ENCODE peak calls at places on chromosomes 1 and 21, in four cellular contexts. N is islet precursor cell, U is DMS79, Z is RPMI7951. R is an unnamed sample.

GRCh38 chr1:209527993-209528392 is 55.5 kb upstream of the CAMK1G start:
- DNase-seq in N (no peak), U (peak), Z (peak), R (no peak)

GRCh38 chr1:9663257-9663656 is 11.7 kb downstream of the PIK3CD start:
- DNase-seq in N (no peak), U (no peak), Z (no peak), R (no peak)

GRCh38 chr1:88935522-88936222 is 44.3 kb upstream of the GTF2B start:
- DNase-seq in N (no peak), U (no peak), Z (peak), R (no peak)

GRCh38 chr1:76819976-76820375 is 47.3 kb upstream of the ST6GALNAC5 start:
- DNase-seq in N (no peak), U (no peak), Z (no peak), R (no peak)

GRCh38 chr1:45846931-45847330 is 43.5 kb downstream of the MAST2 start:
- DNase-seq in N (no peak), U (no peak), Z (peak), R (no peak)

GRCh38 chr1:115501476-115501875 is 140.3 kb upstream of the VANGL1 start:
- DNase-seq in N (no peak), U (no peak), Z (no peak), R (no peak)

GRCh38 chr1:165900576-165901380 is 73.4 kb downstream of the UCK2 start:
- DNase-seq in N (peak), U (peak), Z (no peak), R (peak)

GRCh38 chr1:157196245-157196543 is 58.0 kb upstream of the ETV3 start:
- DNase-seq in N (peak), U (no peak), Z (no peak), R (no peak)

GRCh38 chr1:154344977-154345837 is 19.9 kb downstream of the ATP8B2 start:
- DNase-seq in N (no peak), U (no peak), Z (peak), R (peak)

GRCh38 chr1:159122005-159122621 is 45.5 kb upstream of the AIM2 start:
- DNase-seq in N (no peak), U (no peak), Z (peak), R (no peak)

GRCh38 chr1:161069731-161070270 is at the start of gene ARHGAP30:
- DNase-seq in N (no peak), U (no peak), Z (no peak), R (peak)

GRCh38 chr1:151238467-151238739 is 16.1 kb upstream of the PSMD4 start:
- DNase-seq in N (no peak), U (no peak), Z (peak), R (no peak)

GRCh38 chr1:41681331-41682136 is 197.1 kb upstream of the EDN2 start:
- DNase-seq in N (no peak), U (no peak), Z (peak), R (no peak)

GRCh38 chr1:6393400-6394187 is at the start of gene ACOT7:
- DNase-seq in N (peak), U (peak), Z (peak), R (peak)

GRCh38 chr1:81498370-81499184 is 302.2 kb upstream of the ADGRL2 start:
- DNase-seq in N (no peak), U (peak), Z (no peak), R (no peak)

GRCh38 chr1:11374079-11374747 is 101.2 kb downstream of the UBIAD1 start:
- DNase-seq in N (no peak), U (no peak), Z (no peak), R (no peak)

GRCh38 chr1:246113555-246114095 is 393.5 kb downstream of the SMYD3 start:
- DNase-seq in N (no peak), U (no peak), Z (no peak), R (no peak)

GRCh38 chr1:155078496-155079209 is at the start of gene EFNA3:
- DNase-seq in N (peak), U (no peak), Z (peak), R (peak)

GRCh38 chr1:205678286-205679111 is 1.8 kb downstream of the SLC45A3 start:
- DNase-seq in N (peak), U (no peak), Z (peak), R (peak)

GRCh38 chr1:52152976-52153375 is 11.1 kb downstream of the ZFYVE9 start:
- DNase-seq in N (no peak), U (no peak), Z (no peak), R (no peak)

GRCh38 chr1:81158592-81158991 is 642.1 kb upstream of the ADGRL2 start:
- DNase-seq in N (no peak), U (no peak), Z (no peak), R (peak)

GRCh38 chr1:3352952-3353331 is 101.5 kb upstream of the ARHGEF16 start:
- DNase-seq in N (no peak), U (peak), Z (peak), R (no peak)

GRCh38 chr21:28858424-28858823 is 134.3 kb downstream of the LTN1 start:
- DNase-seq in N (no peak), U (no peak), Z (no peak), R (no peak)

GRCh38 chr1:197924516-197925123 is 7.4 kb downstream of the LHX9 start:
- DNase-seq in N (peak), U (no peak), Z (peak), R (peak)

GRCh38 chr1:117336087-117336817 is 31.0 kb upstream of the MAN1A2 start:
- DNase-seq in N (no peak), U (no peak), Z (peak), R (no peak)

GRCh38 chr1:209585672-209586071 is 2.2 kb downstream of the CAMK1G start:
- DNase-seq in N (peak), U (peak), Z (peak), R (peak)